ENCODE peak calls at places on chromosomes 2 and 18, in six cellular contexts. A is SW480, Z is sciatic nerve, V is neural crest cell, I is GM12864, U is naive B cell. N is an unnamed sample.

GRCh38 chr2:62216616-62217015 is 20.7 kb downstream of the B3GNT2 start:
- DNase-seq in A (no peak), Z (peak; percentile 64), V (no peak), I (no peak), U (no peak), N (no peak)

GRCh38 chr2:123518387-123518786 is 506.7 kb upstream of the CNTNAP5 start:
- DNase-seq in A (no peak), Z (no peak), V (no peak), I (no peak), U (no peak), N (no peak)

GRCh38 chr2:149902104-149902503 is 314.5 kb upstream of the MMADHC start:
- DNase-seq in A (no peak), Z (no peak), V (no peak), I (no peak), U (no peak), N (no peak)

GRCh38 chr18:4468515-4468914 is 13.4 kb upstream of the DLGAP1 start:
- DNase-seq in A (no peak), Z (no peak), V (no peak), I (no peak), U (no peak), N (no peak)

GRCh38 chr2:56860991-56861390 is 677.2 kb downstream of the CCDC85A start:
- DNase-seq in A (no peak), Z (no peak), V (no peak), I (no peak), U (no peak), N (no peak)

GRCh38 chr2:139177041-139177440 is 396.9 kb upstream of the NXPH2 start:
- DNase-seq in A (no peak), Z (no peak), V (no peak), I (no peak), U (no peak), N (no peak)

GRCh38 chr18:50466634-50467033 is 91.8 kb downstream of the SKA1 start:
- DNase-seq in A (no peak), Z (no peak), V (no peak), I (no peak), U (no peak), N (no peak)

GRCh38 chr2:193837368-193837767 is 1642.6 kb upstream of the TMEFF2 start:
- DNase-seq in A (no peak), Z (no peak), V (no peak), I (no peak), U (no peak), N (no peak)

GRCh38 chr2:164178835-164179470 is 442.3 kb downstream of the GRB14 start:
- DNase-seq in A (no peak), Z (no peak), V (no peak), I (no peak), U (no peak), N (no peak)

GRCh38 chr2:219398721-219399333 is 11.1 kb upstream of the DNPEP start:
- DNase-seq in A (peak; percentile 67), Z (no peak), V (no peak), I (no peak), U (no peak), N (no peak)

GRCh38 chr2:170770304-170771048 is at the start of gene ERICH2:
- DNase-seq in A (peak; percentile 94), Z (peak; percentile 75), V (peak; percentile 60), I (no peak), U (peak; percentile 37), N (peak; percentile 47)

GRCh38 chr2:214730248-214730647 is 79.2 kb downstream of the BARD1 start:
- DNase-seq in A (no peak), Z (no peak), V (no peak), I (no peak), U (no peak), N (no peak)

GRCh38 chr2:101744832-101745231 is 47.3 kb downstream of the MAP4K4 start:
- DNase-seq in A (no peak), Z (no peak), V (no peak), I (no peak), U (no peak), N (no peak)

GRCh38 chr2:24050041-24050655 is 607 bp downstream of the FKBP1B start:
- DNase-seq in A (peak; percentile 8), Z (peak; percentile 70), V (peak; percentile 36), I (no peak), U (no peak), N (no peak)

GRCh38 chr2:3229221-3229620 is 148.4 kb downstream of the EIPR1 start:
- DNase-seq in A (no peak), Z (no peak), V (no peak), I (no peak), U (no peak), N (no peak)

GRCh38 chr2:219856602-219857001 is 229.2 kb downstream of the SLC4A3 start:
- DNase-seq in A (no peak), Z (no peak), V (no peak), I (no peak), U (no peak), N (no peak)

N was measured in OCI-LY7.